ENCODE peak calls at places on chromosome 19, in ten cellular contexts. H is AG04450; T is naive thymus-derived CD4-positive, alpha-beta T cell; L is transverse colon; B is cardiac fibroblast; Q is DND-41; W is right cardiac atrium; J is epithelial cell of esophagus; G is fibroblast of mammary gland; V is brain microvascular endothelial cell. X is an unnamed sample.

GRCh38 chr19:4971816-4972495 is 3.0 kb downstream of the KDM4B start:
- DNase-seq in H (no peak), T (no peak), L (no peak), B (no peak), Q (no peak), W (no peak), J (no peak), G (no peak), V (no peak), X (no peak)

GRCh38 chr19:15538774-15539173 is 30.4 kb downstream of the CYP4F22 start:
- DNase-seq in H (no peak), T (no peak), L (no peak), B (peak), Q (peak), W (no peak), J (peak), G (no peak), V (no peak), X (no peak)

GRCh38 chr19:48117515-48118330 is 7.1 kb upstream of the PLA2G4C start:
- DNase-seq in H (no peak), T (no peak), L (no peak), B (no peak), Q (no peak), W (no peak), J (no peak), G (no peak), V (no peak), X (no peak)

GRCh38 chr19:45244133-45244532 is 1.1 kb downstream of the EXOC3L2 start:
- DNase-seq in H (no peak), T (no peak), L (no peak), B (no peak), Q (no peak), W (no peak), J (no peak), G (no peak), V (no peak), X (no peak)

GRCh38 chr19:14061751-14062557 is at the start of gene PALM3:
- DNase-seq in H (no peak), T (no peak), L (peak), B (no peak), Q (no peak), W (no peak), J (peak), G (no peak), V (no peak), X (no peak)

GRCh38 chr19:21593934-21594844 is 88.8 kb downstream of the ZNF429 start:
- DNase-seq in H (no peak), T (no peak), L (no peak), B (peak), Q (no peak), W (no peak), J (no peak), G (no peak), V (no peak), X (no peak)

GRCh38 chr19:58181902-58182576 is 822 bp upstream of the ZNF274 start:
- DNase-seq in H (no peak), T (peak), L (peak), B (peak), Q (peak), W (peak), J (peak), G (peak), V (peak), X (no peak)

GRCh38 chr19:14006766-14007562 is 844 bp upstream of the RFX1 start:
- DNase-seq in H (no peak), T (no peak), L (no peak), B (no peak), Q (no peak), W (peak), J (no peak), G (no peak), V (peak), X (no peak)

GRCh38 chr19:49924004-49924880 is 4.8 kb upstream of the ATF5 start:
- DNase-seq in H (no peak), T (no peak), L (peak), B (no peak), Q (peak), W (peak), J (no peak), G (peak), V (no peak), X (peak)

GRCh38 chr19:49926520-49926919 is 2.5 kb upstream of the ATF5 start:
- DNase-seq in H (no peak), T (no peak), L (no peak), B (no peak), Q (no peak), W (no peak), J (no peak), G (no peak), V (no peak), X (no peak)

GRCh38 chr19:49927526-49928264 is 1.3 kb upstream of the ATF5 start:
- DNase-seq in H (no peak), T (no peak), L (no peak), B (no peak), Q (no peak), W (no peak), J (no peak), G (no peak), V (no peak), X (no peak)

GRCh38 chr19:49923055-49924003 is 5.7 kb upstream of the ATF5 start:
- DNase-seq in H (no peak), T (no peak), L (peak), B (no peak), Q (peak), W (peak), J (no peak), G (no peak), V (no peak), X (no peak)

DNA sequence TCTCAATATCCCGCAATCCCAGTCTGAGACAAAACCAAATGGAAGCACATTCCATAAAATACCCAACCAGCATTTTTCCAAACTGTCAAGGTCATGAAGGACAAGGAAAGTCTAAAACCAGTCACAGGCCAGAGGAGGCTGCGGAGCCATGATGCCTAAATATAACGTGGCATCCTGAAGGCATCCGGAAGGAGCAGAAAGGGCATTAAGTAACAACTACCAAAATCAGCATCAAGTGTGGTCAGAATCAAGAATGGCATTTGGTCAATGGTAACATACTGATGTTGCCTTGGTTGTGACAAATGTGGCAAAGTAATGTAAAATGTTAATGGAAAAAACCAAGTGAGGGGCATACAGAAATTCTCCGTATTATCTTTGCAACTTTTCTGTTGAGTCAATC is 3.5 kb upstream of the ATF5 start:
- DNase-seq in H (no peak), T (no peak), L (no peak), B (no peak), Q (no peak), W (no peak), J (no peak), G (no peak), V (no peak), X (no peak)
- H3K4me3 ChIP-seq in H (no peak), T (no peak), L (no peak), B (no peak), Q (peak), W (no peak), J (no peak), G (no peak), V (no peak), X (peak)

GRCh38 chr19:17077447-17078028 is 2.0 kb downstream of the MYO9B start:
- DNase-seq in H (no peak), T (no peak), L (no peak), B (no peak), Q (no peak), W (no peak), J (no peak), G (no peak), V (no peak), X (no peak)

GRCh38 chr19:17075035-17075859 is at the start of the genes HAUS8 and MYO9B:
- DNase-seq in H (peak), T (peak), L (peak), B (peak), Q (peak), W (peak), J (peak), G (peak), V (peak), X (peak)

GRCh38 chr19:17075860-17076538 is 422 bp downstream of the MYO9B start:
- DNase-seq in H (no peak), T (no peak), L (peak), B (no peak), Q (peak), W (peak), J (peak), G (peak), V (peak), X (peak)

GRCh38 chr19:17078038-17078919 is 2.7 kb downstream of the MYO9B start:
- DNase-seq in H (no peak), T (no peak), L (no peak), B (no peak), Q (no peak), W (no peak), J (peak), G (no peak), V (no peak), X (no peak)

GRCh38 chr19:17076539-17076919 is 952 bp downstream of the MYO9B start:
- DNase-seq in H (no peak), T (no peak), L (peak), B (no peak), Q (peak), W (no peak), J (peak), G (peak), V (no peak), X (peak)
- H3K4me3 ChIP-seq in H (peak), T (peak), L (peak), B (peak), Q (peak), W (peak), J (peak), G (peak), V (peak), X (peak)

DNA sequence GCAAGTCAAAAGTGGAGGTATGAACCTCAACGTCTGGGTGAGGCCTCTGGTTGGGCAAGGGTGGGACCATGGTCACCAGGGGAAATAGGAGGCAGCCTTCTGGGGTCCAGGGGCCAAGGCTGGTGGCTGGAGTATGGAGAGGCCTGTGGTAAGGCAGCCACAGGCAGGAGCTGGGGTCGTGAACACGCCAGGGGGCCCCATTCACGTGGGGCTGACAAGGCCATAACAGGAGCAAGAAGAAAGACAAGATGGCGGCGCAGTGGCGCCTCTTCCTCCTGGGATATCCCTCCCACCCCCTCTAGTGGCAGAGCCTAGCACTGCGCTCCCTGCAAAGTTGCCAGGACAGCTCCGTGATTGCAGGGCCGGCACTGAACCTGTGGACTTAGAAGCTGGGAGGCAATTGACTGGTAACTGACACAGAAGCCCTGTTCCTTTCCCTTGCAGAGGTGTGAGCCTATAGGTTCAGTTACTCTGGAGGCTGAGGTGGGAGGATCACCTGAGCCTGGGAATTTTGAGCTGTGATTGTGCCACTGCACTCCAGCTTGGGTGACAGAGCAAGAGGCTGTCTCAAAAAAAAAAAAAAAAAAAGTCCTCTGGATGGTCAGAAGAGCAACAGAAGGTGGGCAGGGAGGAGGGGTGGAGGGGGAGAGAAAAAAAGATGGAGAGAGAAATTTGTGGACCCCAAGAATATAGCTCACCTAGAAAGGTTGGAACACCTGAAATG is 19.7 kb upstream of the EDDM13 start:
- DNase-seq in H (peak), T (peak), L (peak), B (peak), Q (peak), W (peak), J (peak), G (peak), V (peak), X (peak)
- H3K4me3 ChIP-seq in H (no peak), T (no peak), L (no peak), B (no peak), Q (no peak), W (no peak), J (no peak), G (no peak), V (no peak), X (no peak)

GRCh38 chr19:41998246-41999020 is 4.4 kb upstream of the ATP1A3 start:
- DNase-seq in H (no peak), T (no peak), L (peak), B (peak), Q (no peak), W (peak), J (peak), G (peak), V (peak), X (peak)

GRCh38 chr19:41995959-41996797 is 2.1 kb upstream of the ATP1A3 start:
- DNase-seq in H (no peak), T (no peak), L (no peak), B (no peak), Q (peak), W (no peak), J (no peak), G (no peak), V (no peak), X (no peak)

GRCh38 chr19:41999071-41999877 is 5.2 kb upstream of the ATP1A3 start:
- DNase-seq in H (no peak), T (no peak), L (no peak), B (no peak), Q (no peak), W (no peak), J (peak), G (no peak), V (no peak), X (no peak)

GRCh38 chr19:41997851-41998229 is 3.8 kb upstream of the ATP1A3 start:
- DNase-seq in H (no peak), T (no peak), L (no peak), B (no peak), Q (no peak), W (no peak), J (no peak), G (no peak), V (no peak), X (no peak)

DNA sequence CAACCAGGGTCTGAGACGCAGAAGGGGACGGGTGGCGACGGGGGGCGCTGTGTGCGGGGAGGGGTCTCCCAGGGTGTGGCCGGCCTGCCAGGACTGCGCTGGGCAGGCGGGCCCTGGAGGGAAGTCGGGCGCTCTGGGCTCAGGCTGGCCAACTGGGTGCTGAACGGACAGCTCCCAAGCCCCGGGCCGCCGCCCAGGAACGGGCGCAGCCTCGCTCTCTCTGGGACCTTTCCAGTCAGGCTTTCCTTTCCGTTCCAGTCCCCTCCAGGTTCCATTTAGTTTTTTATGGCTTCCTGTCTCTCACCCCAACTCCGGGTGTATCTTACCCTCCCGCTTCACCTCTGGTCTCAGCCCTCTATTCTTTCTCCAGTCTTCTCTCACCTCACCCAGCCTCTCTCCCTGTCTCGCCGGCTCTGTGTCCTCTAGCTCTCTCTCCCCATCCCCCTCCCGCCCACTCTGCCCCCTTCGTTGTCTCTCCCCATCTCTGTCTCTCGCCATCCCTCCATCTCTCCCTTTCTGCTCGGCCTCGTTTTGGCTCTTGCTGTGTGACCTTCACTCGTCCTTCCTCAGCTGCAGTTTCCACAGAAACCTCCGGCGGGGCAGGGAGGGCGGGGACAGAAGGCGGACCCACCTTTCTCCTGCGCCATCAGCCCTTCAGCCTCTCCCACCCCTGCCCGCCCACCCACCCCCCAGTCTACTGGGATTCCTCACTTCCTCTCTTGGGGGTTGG is 3.3 kb upstream of the ATP1A3 start:
- DNase-seq in H (no peak), T (no peak), L (peak), B (peak), Q (peak), W (peak), J (peak), G (peak), V (peak), X (no peak)
- H3K4me3 ChIP-seq in H (no peak), T (no peak), L (no peak), B (no peak), Q (peak), W (no peak), J (no peak), G (no peak), V (no peak), X (no peak)

DNA sequence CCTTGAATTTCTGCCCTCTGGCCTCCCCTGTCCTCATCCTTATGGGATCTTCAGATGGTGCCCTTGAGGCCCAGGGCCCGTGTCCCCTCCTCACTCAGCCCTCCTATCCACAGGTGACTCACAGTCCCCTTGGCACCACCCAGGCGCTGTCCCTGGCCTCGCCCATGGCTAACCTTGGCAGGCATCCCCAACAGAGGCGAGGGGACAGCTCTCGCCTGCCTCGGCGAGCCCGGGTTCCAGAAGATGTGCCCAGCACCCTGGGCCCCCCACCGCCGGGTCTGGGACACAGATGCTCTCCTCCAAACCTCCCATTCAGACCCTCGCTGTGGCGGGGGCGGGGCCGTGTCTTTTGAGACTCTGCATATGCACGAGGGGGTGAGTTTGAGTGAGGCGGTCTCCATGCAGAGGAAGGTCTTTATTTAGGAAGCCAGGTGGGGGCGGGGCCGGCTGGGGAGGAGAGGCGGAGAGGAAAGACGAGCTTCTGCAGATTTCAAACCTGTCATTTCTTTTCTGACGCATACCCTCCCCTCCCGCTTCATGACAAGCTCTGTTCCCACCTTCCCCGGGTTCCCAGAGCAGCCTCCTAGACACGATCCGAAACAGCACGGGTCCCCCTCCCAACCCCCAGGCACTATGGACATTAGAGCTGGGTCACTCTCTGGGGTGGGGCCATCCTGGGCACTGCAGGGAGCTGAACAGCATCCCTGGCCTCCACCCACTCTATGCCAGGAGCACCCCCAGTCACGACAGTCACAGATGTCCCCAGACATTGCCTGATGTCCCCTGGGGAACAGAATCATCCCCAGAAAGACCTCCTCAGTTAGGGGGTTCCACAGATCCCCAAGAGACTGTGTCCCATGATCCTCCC is 48.5 kb downstream of the GNG7 start:
- DNase-seq in H (no peak), T (no peak), L (no peak), B (no peak), Q (no peak), W (no peak), J (no peak), G (no peak), V (no peak), X (no peak)
- H3K4me3 ChIP-seq in H (no peak), T (no peak), L (no peak), B (no peak), Q (no peak), W (no peak), J (no peak), G (no peak), V (no peak), X (no peak)

GRCh38 chr19:8610041-8610927 is at the start of gene ADAMTS10:
- DNase-seq in H (no peak), T (peak), L (peak), B (peak), Q (peak), W (peak), J (no peak), G (peak), V (peak), X (no peak)

GRCh38 chr19:8609210-8610040 is 1.1 kb downstream of the ADAMTS10 start:
- DNase-seq in H (no peak), T (no peak), L (peak), B (peak), Q (no peak), W (peak), J (no peak), G (peak), V (peak), X (no peak)

GRCh38 chr19:8611890-8612806 is 1.6 kb upstream of the ADAMTS10 start:
- DNase-seq in H (no peak), T (no peak), L (peak), B (peak), Q (peak), W (peak), J (no peak), G (peak), V (peak), X (no peak)

GRCh38 chr19:8611391-8611883 is 922 bp upstream of the ADAMTS10 start:
- DNase-seq in H (no peak), T (no peak), L (no peak), B (no peak), Q (peak), W (peak), J (no peak), G (no peak), V (no peak), X (no peak)

GRCh38 chr19:8610928-8611284 is 391 bp upstream of the ADAMTS10 start:
- DNase-seq in H (no peak), T (no peak), L (no peak), B (no peak), Q (no peak), W (no peak), J (no peak), G (no peak), V (no peak), X (no peak)
- H3K4me3 ChIP-seq in H (peak), T (no peak), L (peak), B (no peak), Q (peak), W (peak), J (no peak), G (no peak), V (no peak), X (no peak)

X was measured in GM06990.